ENCODE peak calls at places on chromosomes 16 and 17, in four cellular contexts. O is K562, D is HepG2, M is GM12878. E is an unnamed sample.

GRCh38 chr17:6492892-6493674 is 48.8 kb downstream of the PIMREG start:
- DNase-seq in O (no peak), M (no peak), D (peak; percentile 19), E (no peak)

GRCh38 chr17:42535400-42536047 is 517 bp upstream of the NAGLU start:
- DNase-seq in O (no peak), M (no peak), D (no peak), E (no peak)

GRCh38 chr17:77440571-77440981 is 299.8 kb downstream of the SEC14L1 start:
- DNase-seq in D (no peak), O (no peak), M (no peak), E (no peak)

GRCh38 chr16:13957197-13958078 is 37.5 kb downstream of the ERCC4 start:
- DNase-seq in O (peak; percentile 56), M (peak; percentile 56), D (peak; percentile 94), E (peak; percentile 37)

GRCh38 chr17:57523926-57524634 is 221.0 kb downstream of the CCDC182 start:
- DNase-seq in O (no peak), D (no peak), M (no peak), E (no peak)

GRCh38 chr16:75864243-75864642 is 138.0 kb upstream of the CPHXL start:
- DNase-seq in O (no peak), D (no peak), M (no peak), E (no peak)

GRCh38 chr17:6323626-6324356 is 111.1 kb downstream of the AIPL1 start:
- DNase-seq in O (peak; percentile 13), M (no peak), D (no peak), E (peak; percentile 14)

GRCh38 chr17:31857920-31858646 is 961 bp downstream of the COPRS start:
- DNase-seq in O (no peak), D (no peak), M (no peak), E (no peak)

GRCh38 chr16:49467540-49468372 is 94.2 kb downstream of the C16orf78 start:
- DNase-seq in O (no peak), M (no peak), D (no peak), E (no peak)

GRCh38 chr17:2958706-2959222 is 104.6 kb downstream of the OR1D5 start:
- DNase-seq in D (no peak), M (no peak), O (no peak), E (no peak)

GRCh38 chr17:78484300-78485159 is 92.7 kb downstream of the DNAH17 start:
- DNase-seq in M (no peak), O (peak; percentile 94), D (no peak), E (no peak)

GRCh38 chr16:58011652-58012051 is 10.4 kb downstream of the USB1 start:
- DNase-seq in M (no peak), D (peak; percentile 41), O (no peak), E (no peak)

GRCh38 chr17:57714660-57715059 is 30.4 kb downstream of the CCDC182 start:
- DNase-seq in O (no peak), M (no peak), D (no peak), E (peak; percentile 41)

GRCh38 chr17:70040336-70040735 is 34.7 kb upstream of the KCNJ16 start:
- DNase-seq in D (no peak), M (no peak), O (no peak), E (no peak)

GRCh38 chr16:83830091-83830768 is 22.5 kb downstream of the HSBP1 start:
- DNase-seq in D (no peak), O (peak; percentile 79), M (no peak), E (no peak)

GRCh38 chr16:68255712-68256111 is 8.6 kb upstream of the SLC7A6 start:
- DNase-seq in M (no peak), O (no peak), D (no peak), E (no peak)

GRCh38 chr17:42679001-42679491 is 2.3 kb upstream of the PLEKHH3 start:
- DNase-seq in O (peak; percentile 64), M (no peak), D (peak; percentile 66), E (no peak)

GRCh38 chr17:75777243-75777922 is 7.2 kb upstream of the UNK start:
- DNase-seq in M (no peak), D (no peak), O (no peak), E (no peak)

GRCh38 chr16:15897834-15898254 is 9.4 kb upstream of the CEP20 start:
- DNase-seq in O (no peak), M (peak; percentile 76), D (no peak), E (no peak)

GRCh38 chr16:53829186-53829747 is 125.3 kb downstream of the FTO start:
- DNase-seq in M (no peak), O (no peak), D (no peak), E (no peak)

GRCh38 chr17:81285179-81285878 is 9.8 kb downstream of the SLC38A10 start:
- DNase-seq in M (no peak), D (no peak), O (peak; percentile 80), E (no peak)

GRCh38 chr17:11999715-12000114 is 2.4 kb upstream of the ZNF18 start:
- DNase-seq in M (no peak), O (no peak), D (no peak), E (no peak)

GRCh38 chr17:11996722-11997146 is 541 bp downstream of the ZNF18 start:
- DNase-seq in M (peak; percentile 24), O (no peak), D (peak; percentile 39), E (no peak)

GRCh38 chr17:11991461-11991860 is 5.8 kb downstream of the ZNF18 start:
- DNase-seq in M (no peak), D (no peak), O (no peak), E (no peak)

GRCh38 chr17:11997972-11998233 is 628 bp upstream of the ZNF18 start:
- DNase-seq in O (no peak), D (no peak), M (no peak), E (no peak)

DNA sequence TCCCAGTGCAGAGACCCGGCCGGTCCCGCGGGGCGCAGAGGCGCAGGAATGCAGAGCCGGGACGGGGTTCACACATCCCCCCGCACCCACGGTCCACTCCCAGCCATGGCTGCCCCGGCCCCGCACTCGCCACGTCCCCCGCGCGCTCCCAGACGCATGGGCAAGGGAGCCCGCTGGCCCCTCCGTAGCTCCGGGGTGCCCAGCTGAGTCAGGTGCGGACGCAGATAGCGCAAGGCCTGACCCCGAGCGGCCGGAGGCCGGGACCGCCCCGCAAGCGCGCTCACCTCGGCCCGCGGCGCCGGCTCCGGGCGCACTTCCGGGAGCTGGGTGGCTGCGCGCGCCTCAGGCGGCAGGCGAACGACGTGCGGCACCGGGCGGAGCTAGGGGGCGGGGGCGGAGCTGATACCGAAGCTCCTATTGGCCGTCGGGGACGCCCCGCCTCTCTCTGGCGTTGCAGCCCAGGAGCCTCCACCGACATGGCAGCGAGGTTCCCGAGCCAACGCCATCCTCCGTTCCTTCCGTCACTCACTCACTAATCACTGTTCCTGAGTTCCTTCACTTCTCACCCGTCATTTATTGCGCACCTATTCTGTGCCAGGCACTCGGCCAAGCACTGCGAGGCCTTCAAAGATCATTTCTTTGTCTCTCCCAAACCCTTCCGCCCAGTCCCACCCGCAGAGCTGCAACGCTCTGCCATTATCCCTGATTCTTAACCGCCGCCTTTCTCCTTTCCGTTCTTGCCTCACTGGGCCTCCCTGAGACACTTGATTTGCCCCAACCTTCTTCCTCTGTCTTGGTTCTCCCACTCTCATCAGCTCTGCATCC is at the start of gene ZNF18:
- DNase-seq in D (peak; percentile 82), O (peak; percentile 95), M (peak; percentile 68), E (peak; percentile 97)
- TF ChIP-seq CHD2 in D (peak; percentile 22), O (no peak), M (peak; percentile 49), E (peak; percentile 16)

GRCh38 chr16:80460004-80460403 is 80.8 kb upstream of the DYNLRB2 start:
- DNase-seq in O (no peak), D (no peak), M (no peak), E (no peak)
- TF ChIP-seq MXI1 in O (no peak), D (no peak), M (no peak), E (no peak)

GRCh38 chr16:6684076-6684673 is 648.5 kb upstream of the RBFOX1 start:
- DNase-seq in O (peak; percentile 29), M (no peak), D (peak; percentile 5), E (peak; percentile 36)
- TF ChIP-seq CHD2 in O (no peak), M (no peak), D (no peak), E (no peak)

GRCh38 chr17:46045639-46046038 is 46.6 kb downstream of the STH start:
- DNase-seq in M (no peak), D (peak; percentile 22), O (no peak), E (no peak)
- TF ChIP-seq MXI1 in M (no peak), D (no peak), O (no peak), E (no peak)

GRCh38 chr16:35748621-35749252 is 2289.3 kb downstream of the TP53TG3F start:
- DNase-seq in O (no peak), M (no peak), D (no peak), E (peak; percentile 15)
- TF ChIP-seq CHD2 in O (no peak), M (no peak), D (no peak), E (no peak)

GRCh38 chr16:30929167-30929566 is 5.8 kb downstream of the FBXL19 start:
- DNase-seq in D (no peak), M (no peak), O (no peak), E (no peak)

GRCh38 chr16:30926937-30927788 is 3.8 kb downstream of the FBXL19 start:
- DNase-seq in M (no peak), D (no peak), O (no peak), E (no peak)

GRCh38 chr16:30928390-30928789 is 5.0 kb downstream of the FBXL19 start:
- DNase-seq in M (no peak), O (no peak), D (no peak), E (no peak)

GRCh38 chr16:30926333-30926811 is 3.0 kb downstream of the FBXL19 start:
- DNase-seq in D (no peak), O (no peak), M (no peak), E (no peak)

GRCh38 chr16:30927789-30928378 is 4.5 kb downstream of the FBXL19 start:
- DNase-seq in D (peak; percentile 61), M (peak; percentile 35), O (peak; percentile 70), E (peak; percentile 95)
- TF ChIP-seq MXI1 in D (no peak), M (no peak), O (no peak), E (no peak)

DNA sequence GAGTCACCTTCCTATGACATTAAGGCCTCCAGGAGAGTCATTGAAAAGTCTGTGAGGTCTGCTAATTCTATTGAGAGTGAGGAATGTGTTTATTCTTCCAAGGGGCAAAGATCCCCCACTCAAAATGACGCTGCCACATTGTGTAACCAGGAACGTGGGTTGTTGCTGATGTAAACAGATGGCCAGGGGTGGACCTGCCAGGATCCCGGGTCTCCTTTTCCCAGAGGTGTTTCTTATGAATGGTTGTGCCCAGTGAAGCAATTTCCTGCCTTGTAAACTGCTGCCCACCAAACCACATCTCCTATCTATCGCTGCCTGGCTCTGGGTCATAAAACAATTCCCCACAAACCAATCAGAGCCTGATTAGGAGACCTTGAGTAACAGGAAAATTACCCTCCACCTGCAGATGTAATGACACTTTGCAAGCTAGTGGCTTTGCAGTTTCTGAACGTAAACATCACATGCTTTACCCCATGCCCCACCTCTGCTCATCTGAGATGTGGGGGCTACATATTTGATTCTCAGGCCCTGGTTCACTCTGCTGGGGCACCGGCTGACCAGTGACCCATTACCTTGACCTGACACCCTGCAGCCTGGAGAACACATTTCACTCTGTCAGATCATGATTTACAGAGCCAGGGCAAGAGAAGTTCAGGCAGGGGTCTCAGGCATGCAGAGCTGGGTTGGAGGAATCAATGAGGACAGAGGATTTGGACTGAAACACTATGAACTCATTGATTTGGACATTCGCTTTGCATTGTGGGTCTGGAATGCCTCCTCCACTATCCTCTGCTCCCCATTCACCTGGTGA is 33.1 kb upstream of the DDX52 start:
- DNase-seq in D (peak; percentile 94), O (no peak), M (no peak), E (no peak)
- TF ChIP-seq CHD2 in D (no peak), O (no peak), M (no peak), E (no peak)

E was measured in SK-N-SH.